ENCODE peak calls at places on chromosomes 13 and 19, in eight cellular contexts. One of them, this sample, is unnamed.

GRCh38 chr19:44602071-44602470 is 11.3 kb upstream of the IGSF23 start:
- DNase-seq in uterus: no peak
- DNase-seq in Caco-2: peak; percentile 72
- DNase-seq in astrocyte: no peak
- DNase-seq in RWPE2: no peak
- DNase-seq in AG10803: no peak
- DNase-seq in foreskin fibroblast: no peak
- DNase-seq in PC-3: no peak
- DNase-seq in this sample: no peak

GRCh38 chr13:61765181-61765742 is 349.6 kb upstream of the PCDH20 start:
- DNase-seq in uterus: no peak
- DNase-seq in Caco-2: no peak
- DNase-seq in astrocyte: no peak
- DNase-seq in RWPE2: no peak
- DNase-seq in AG10803: no peak
- DNase-seq in foreskin fibroblast: no peak
- DNase-seq in PC-3: no peak
- DNase-seq in this sample: no peak

GRCh38 chr13:65339236-65339635 is 1890.9 kb downstream of the PCDH9 start:
- DNase-seq in uterus: no peak
- DNase-seq in Caco-2: no peak
- DNase-seq in astrocyte: peak; percentile 33
- DNase-seq in RWPE2: no peak
- DNase-seq in AG10803: no peak
- DNase-seq in foreskin fibroblast: peak; percentile 0
- DNase-seq in PC-3: no peak
- DNase-seq in this sample: peak; percentile 46

GRCh38 chr19:12495002-12495802 is 10.6 kb upstream of the ZNF709 start:
- DNase-seq in uterus: peak; percentile 92
- DNase-seq in Caco-2: peak; percentile 96
- DNase-seq in astrocyte: peak; percentile 78
- DNase-seq in RWPE2: peak; percentile 82
- DNase-seq in AG10803: peak; percentile 69
- DNase-seq in foreskin fibroblast: peak; percentile 92
- DNase-seq in PC-3: peak; percentile 85
- DNase-seq in this sample: peak; percentile 75

GRCh38 chr13:93824286-93824685 is 597.7 kb downstream of the GPC6 start:
- DNase-seq in uterus: no peak
- DNase-seq in Caco-2: no peak
- DNase-seq in astrocyte: no peak
- DNase-seq in RWPE2: no peak
- DNase-seq in AG10803: no peak
- DNase-seq in foreskin fibroblast: no peak
- DNase-seq in PC-3: no peak
- DNase-seq in this sample: peak; percentile 5

GRCh38 chr19:15964231-15964630 is 15.4 kb downstream of the OR10H4 start:
- DNase-seq in uterus: no peak
- DNase-seq in Caco-2: no peak
- DNase-seq in astrocyte: no peak
- DNase-seq in RWPE2: no peak
- DNase-seq in AG10803: no peak
- DNase-seq in foreskin fibroblast: no peak
- DNase-seq in PC-3: no peak
- DNase-seq in this sample: no peak

GRCh38 chr19:46639356-46640061 is 3.5 kb upstream of the GNG8 start:
- DNase-seq in uterus: peak; percentile 84
- DNase-seq in Caco-2: no peak
- DNase-seq in astrocyte: peak; percentile 24
- DNase-seq in RWPE2: peak; percentile 41
- DNase-seq in AG10803: peak; percentile 87
- DNase-seq in foreskin fibroblast: peak; percentile 89
- DNase-seq in PC-3: no peak
- DNase-seq in this sample: peak; percentile 52

GRCh38 chr19:6459356-6460098 is at the start of gene SLC25A23:
- DNase-seq in uterus: peak; percentile 69
- DNase-seq in Caco-2: peak; percentile 84
- DNase-seq in astrocyte: peak; percentile 47
- DNase-seq in RWPE2: no peak
- DNase-seq in AG10803: peak; percentile 69
- DNase-seq in foreskin fibroblast: peak; percentile 87
- DNase-seq in PC-3: peak; percentile 80
- DNase-seq in this sample: peak; percentile 79

GRCh38 chr19:49222011-49222410 is 64.4 kb downstream of the TRPM4 start:
- DNase-seq in uterus: no peak
- DNase-seq in Caco-2: no peak
- DNase-seq in astrocyte: no peak
- DNase-seq in RWPE2: no peak
- DNase-seq in AG10803: peak; percentile 33
- DNase-seq in foreskin fibroblast: peak; percentile 25
- DNase-seq in PC-3: no peak
- DNase-seq in this sample: peak; percentile 28

GRCh38 chr19:2977686-2978466 is 512 bp downstream of the TLE6 start:
- DNase-seq in uterus: no peak
- DNase-seq in Caco-2: no peak
- DNase-seq in astrocyte: no peak
- DNase-seq in RWPE2: no peak
- DNase-seq in AG10803: no peak
- DNase-seq in foreskin fibroblast: no peak
- DNase-seq in PC-3: no peak
- DNase-seq in this sample: no peak
- H3K4me3 ChIP-seq in uterus: no peak overlapping the region
- H3K4me3 ChIP-seq in Caco-2: peak overlapping the region; percentile 29
- H3K4me3 ChIP-seq in astrocyte: no peak overlapping the region
- H3K4me3 ChIP-seq in RWPE2: peak overlapping the region; percentile 33
- H3K4me3 ChIP-seq in AG10803: peak overlapping the region; percentile 17
- H3K4me3 ChIP-seq in foreskin fibroblast: peak overlapping the region; percentile 7
- H3K4me3 ChIP-seq in PC-3: peak overlapping the region; percentile 55
- H3K4me3 ChIP-seq in this sample: no peak overlapping the region

GRCh38 chr13:69108486-69108885 is 999.1 kb upstream of the ATXN8OS start:
- DNase-seq in uterus: no peak
- DNase-seq in Caco-2: no peak
- DNase-seq in astrocyte: no peak
- DNase-seq in RWPE2: no peak
- DNase-seq in AG10803: no peak
- DNase-seq in foreskin fibroblast: no peak
- DNase-seq in PC-3: no peak
- DNase-seq in this sample: no peak
- TF ChIP-seq CTCF in uterus: no peak
- TF ChIP-seq CTCF in Caco-2: no peak
- TF ChIP-seq CTCF in astrocyte: no peak
- TF ChIP-seq CTCF in RWPE2: no peak
- TF ChIP-seq CTCF in AG10803: no peak
- TF ChIP-seq CTCF in foreskin fibroblast: no peak
- TF ChIP-seq CTCF in PC-3: no peak
- TF ChIP-seq CTCF in this sample: no peak

GRCh38 chr19:7636317-7636690 is 606 bp upstream of the STXBP2 start:
- DNase-seq in uterus: no peak
- DNase-seq in Caco-2: no peak
- DNase-seq in astrocyte: no peak
- DNase-seq in RWPE2: no peak
- DNase-seq in AG10803: no peak
- DNase-seq in foreskin fibroblast: no peak
- DNase-seq in PC-3: no peak
- DNase-seq in this sample: no peak
- H3K4me3 ChIP-seq in uterus: no peak overlapping the region
- H3K4me3 ChIP-seq in Caco-2: peak overlapping the region; percentile 63
- H3K4me3 ChIP-seq in astrocyte: no peak overlapping the region
- H3K4me3 ChIP-seq in RWPE2: peak overlapping the region; percentile 79
- H3K4me3 ChIP-seq in AG10803: no peak overlapping the region
- H3K4me3 ChIP-seq in foreskin fibroblast: no peak overlapping the region
- H3K4me3 ChIP-seq in PC-3: peak overlapping the region; percentile 88
- H3K4me3 ChIP-seq in this sample: no peak overlapping the region

GRCh38 chr19:50255115-50255514 is 51.7 kb downstream of the MYH14 start:
- DNase-seq in uterus: no peak
- DNase-seq in Caco-2: no peak
- DNase-seq in astrocyte: no peak
- DNase-seq in RWPE2: no peak
- DNase-seq in AG10803: no peak
- DNase-seq in foreskin fibroblast: no peak
- DNase-seq in PC-3: peak; percentile 15
- DNase-seq in this sample: no peak
- TF ChIP-seq CTCF in uterus: no peak
- TF ChIP-seq CTCF in Caco-2: no peak
- TF ChIP-seq CTCF in astrocyte: no peak
- TF ChIP-seq CTCF in RWPE2: no peak
- TF ChIP-seq CTCF in AG10803: no peak
- TF ChIP-seq CTCF in foreskin fibroblast: no peak
- TF ChIP-seq CTCF in PC-3: peak; percentile 57
- TF ChIP-seq CTCF in this sample: no peak

GRCh38 chr19:2544576-2545415 is 68.9 kb downstream of the GADD45B start:
- DNase-seq in uterus: no peak
- DNase-seq in Caco-2: no peak
- DNase-seq in astrocyte: no peak
- DNase-seq in RWPE2: no peak
- DNase-seq in AG10803: no peak
- DNase-seq in foreskin fibroblast: no peak
- DNase-seq in PC-3: no peak
- DNase-seq in this sample: no peak
- H3K4me3 ChIP-seq in uterus: no peak overlapping the region
- H3K4me3 ChIP-seq in Caco-2: no peak overlapping the region
- H3K4me3 ChIP-seq in astrocyte: no peak overlapping the region
- H3K4me3 ChIP-seq in RWPE2: no peak overlapping the region
- H3K4me3 ChIP-seq in AG10803: no peak overlapping the region
- H3K4me3 ChIP-seq in foreskin fibroblast: no peak overlapping the region
- H3K4me3 ChIP-seq in PC-3: no peak overlapping the region
- H3K4me3 ChIP-seq in this sample: no peak overlapping the region

DNA sequence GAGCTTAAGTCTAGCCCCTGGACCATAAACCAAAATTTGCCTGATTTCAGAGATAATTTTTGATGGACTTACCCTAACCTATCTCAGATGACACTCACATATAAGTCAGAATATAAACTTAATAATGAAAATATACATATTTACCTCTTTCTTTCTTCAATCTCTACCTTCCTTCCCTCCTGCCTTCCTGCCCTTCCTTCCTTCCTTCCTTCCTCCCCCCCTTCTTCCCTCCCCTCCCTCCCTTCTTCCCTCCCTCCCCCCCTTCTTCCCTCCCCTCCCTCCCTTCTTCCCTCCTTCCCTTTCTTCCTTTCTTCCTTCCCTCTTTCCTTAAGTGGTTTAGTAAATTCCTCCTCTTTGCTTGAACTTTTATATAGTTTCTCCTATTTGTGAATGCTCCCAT is 88.7 kb downstream of the EDNRB start:
- DNase-seq in uterus: no peak
- DNase-seq in Caco-2: no peak
- DNase-seq in astrocyte: no peak
- DNase-seq in RWPE2: no peak
- DNase-seq in AG10803: no peak
- DNase-seq in foreskin fibroblast: no peak
- DNase-seq in PC-3: no peak
- DNase-seq in this sample: no peak
- TF ChIP-seq CTCF in uterus: no peak
- TF ChIP-seq CTCF in Caco-2: no peak
- TF ChIP-seq CTCF in astrocyte: no peak
- TF ChIP-seq CTCF in RWPE2: no peak
- TF ChIP-seq CTCF in AG10803: no peak
- TF ChIP-seq CTCF in foreskin fibroblast: no peak
- TF ChIP-seq CTCF in PC-3: no peak
- TF ChIP-seq CTCF in this sample: no peak

GRCh38 chr19:38488811-38489481 is 55.5 kb downstream of the RYR1 start:
- DNase-seq in uterus: no peak
- DNase-seq in Caco-2: no peak
- DNase-seq in astrocyte: no peak
- DNase-seq in RWPE2: no peak
- DNase-seq in AG10803: no peak
- DNase-seq in foreskin fibroblast: no peak
- DNase-seq in PC-3: no peak
- DNase-seq in this sample: no peak

GRCh38 chr19:38490861-38491260 is 57.4 kb downstream of the RYR1 start:
- DNase-seq in uterus: no peak
- DNase-seq in Caco-2: no peak
- DNase-seq in astrocyte: no peak
- DNase-seq in RWPE2: no peak
- DNase-seq in AG10803: no peak
- DNase-seq in foreskin fibroblast: no peak
- DNase-seq in PC-3: no peak
- DNase-seq in this sample: no peak

GRCh38 chr19:38494379-38494778 is 60.9 kb downstream of the RYR1 start:
- DNase-seq in uterus: no peak
- DNase-seq in Caco-2: no peak
- DNase-seq in astrocyte: no peak
- DNase-seq in RWPE2: no peak
- DNase-seq in AG10803: no peak
- DNase-seq in foreskin fibroblast: no peak
- DNase-seq in PC-3: no peak
- DNase-seq in this sample: no peak

GRCh38 chr19:38496116-38496515 is 62.6 kb downstream of the RYR1 start:
- DNase-seq in uterus: no peak
- DNase-seq in Caco-2: no peak
- DNase-seq in astrocyte: no peak
- DNase-seq in RWPE2: no peak
- DNase-seq in AG10803: no peak
- DNase-seq in foreskin fibroblast: no peak
- DNase-seq in PC-3: no peak
- DNase-seq in this sample: no peak

GRCh38 chr19:38492147-38492813 is 58.8 kb downstream of the RYR1 start:
- DNase-seq in uterus: no peak
- DNase-seq in Caco-2: no peak
- DNase-seq in astrocyte: no peak
- DNase-seq in RWPE2: no peak
- DNase-seq in AG10803: no peak
- DNase-seq in foreskin fibroblast: no peak
- DNase-seq in PC-3: no peak
- DNase-seq in this sample: no peak
- H3K4me3 ChIP-seq in uterus: no peak overlapping the region
- H3K4me3 ChIP-seq in Caco-2: no peak overlapping the region
- H3K4me3 ChIP-seq in astrocyte: no peak overlapping the region
- H3K4me3 ChIP-seq in RWPE2: no peak overlapping the region
- H3K4me3 ChIP-seq in AG10803: no peak overlapping the region
- H3K4me3 ChIP-seq in foreskin fibroblast: no peak overlapping the region
- H3K4me3 ChIP-seq in PC-3: no peak overlapping the region
- H3K4me3 ChIP-seq in this sample: no peak overlapping the region

GRCh38 chr13:86567119-86567518 is 767.9 kb upstream of the SLITRK6 start:
- DNase-seq in uterus: no peak
- DNase-seq in Caco-2: peak; percentile 52
- DNase-seq in astrocyte: no peak
- DNase-seq in RWPE2: no peak
- DNase-seq in AG10803: no peak
- DNase-seq in foreskin fibroblast: no peak
- DNase-seq in PC-3: peak; percentile 10
- DNase-seq in this sample: no peak
- TF ChIP-seq CTCF in uterus: no peak
- TF ChIP-seq CTCF in Caco-2: peak; percentile 71
- TF ChIP-seq CTCF in astrocyte: no peak
- TF ChIP-seq CTCF in RWPE2: peak; percentile 8
- TF ChIP-seq CTCF in AG10803: peak; percentile 6
- TF ChIP-seq CTCF in foreskin fibroblast: no peak
- TF ChIP-seq CTCF in PC-3: peak; percentile 45
- TF ChIP-seq CTCF in this sample: peak; percentile 44

This sample was measured in choroid plexus epithelial cell.